ENCODE peak calls at places on chromosomes 4 and X, in six cellular contexts. One of them, this sample, is unnamed.

GRCh38 chr4:83153312-83153915 is 38.9 kb upstream of the PLAC8 start:
- DNase-seq in CD4-positive, alpha-beta T cell: no peak
- DNase-seq in dorsolateral prefrontal cortex: no peak
- DNase-seq in prostate gland: no peak
- DNase-seq in testis: no peak
- DNase-seq in Peyer's patch: no peak
- DNase-seq in this sample: no peak

GRCh38 chr4:71713611-71714203 is 70.2 kb downstream of the GC start:
- DNase-seq in Peyer's patch: no peak
- DNase-seq in prostate gland: peak
- DNase-seq in dorsolateral prefrontal cortex: no peak
- DNase-seq in testis: no peak
- DNase-seq in CD4-positive, alpha-beta T cell: no peak
- DNase-seq in this sample: no peak

GRCh38 chrX:71989768-71990167 is 79.1 kb downstream of the NHSL2 start:
- DNase-seq in dorsolateral prefrontal cortex: no peak
- DNase-seq in Peyer's patch: no peak
- DNase-seq in CD4-positive, alpha-beta T cell: no peak
- DNase-seq in testis: no peak
- DNase-seq in prostate gland: no peak
- DNase-seq in this sample: no peak

GRCh38 chrX:71147496-71148277 is 3.0 kb downstream of the NLGN3 start:
- DNase-seq in prostate gland: no peak
- DNase-seq in CD4-positive, alpha-beta T cell: no peak
- DNase-seq in testis: no peak
- DNase-seq in dorsolateral prefrontal cortex: no peak
- DNase-seq in Peyer's patch: no peak
- DNase-seq in this sample: no peak

GRCh38 chrX:106168107-106168506 is at the start of gene PWWP3B:
- DNase-seq in CD4-positive, alpha-beta T cell: no peak
- DNase-seq in dorsolateral prefrontal cortex: no peak
- DNase-seq in prostate gland: peak
- DNase-seq in testis: peak
- DNase-seq in Peyer's patch: no peak
- DNase-seq in this sample: no peak

GRCh38 chr4:158597879-158598596 is 73.6 kb downstream of the C4orf46 start:
- DNase-seq in CD4-positive, alpha-beta T cell: no peak
- DNase-seq in testis: no peak
- DNase-seq in prostate gland: no peak
- DNase-seq in Peyer's patch: no peak
- DNase-seq in dorsolateral prefrontal cortex: no peak
- DNase-seq in this sample: no peak

GRCh38 chr4:75555294-75556164 is at the start of gene ODAPH:
- DNase-seq in prostate gland: no peak
- DNase-seq in testis: no peak
- DNase-seq in CD4-positive, alpha-beta T cell: no peak
- DNase-seq in Peyer's patch: peak
- DNase-seq in dorsolateral prefrontal cortex: no peak
- DNase-seq in this sample: no peak

GRCh38 chr4:153651961-153652784 is 31.9 kb upstream of the TLR2 start:
- DNase-seq in testis: peak
- DNase-seq in CD4-positive, alpha-beta T cell: no peak
- DNase-seq in Peyer's patch: no peak
- DNase-seq in dorsolateral prefrontal cortex: no peak
- DNase-seq in prostate gland: no peak
- DNase-seq in this sample: no peak

GRCh38 chr4:24655971-24656370 is 71.6 kb upstream of the DHX15 start:
- DNase-seq in CD4-positive, alpha-beta T cell: no peak
- DNase-seq in prostate gland: no peak
- DNase-seq in dorsolateral prefrontal cortex: no peak
- DNase-seq in testis: no peak
- DNase-seq in Peyer's patch: no peak
- DNase-seq in this sample: no peak

GRCh38 chr4:5839751-5840674 is 52.9 kb downstream of the CRMP1 start:
- DNase-seq in CD4-positive, alpha-beta T cell: no peak
- DNase-seq in testis: peak
- DNase-seq in dorsolateral prefrontal cortex: no peak
- DNase-seq in Peyer's patch: no peak
- DNase-seq in prostate gland: no peak
- DNase-seq in this sample: no peak

GRCh38 chrX:149504226-149504914 is 736 bp downstream of the IDS start:
- DNase-seq in dorsolateral prefrontal cortex: no peak
- DNase-seq in CD4-positive, alpha-beta T cell: peak
- DNase-seq in testis: no peak
- DNase-seq in Peyer's patch: peak
- DNase-seq in prostate gland: no peak
- DNase-seq in this sample: no peak

DNA sequence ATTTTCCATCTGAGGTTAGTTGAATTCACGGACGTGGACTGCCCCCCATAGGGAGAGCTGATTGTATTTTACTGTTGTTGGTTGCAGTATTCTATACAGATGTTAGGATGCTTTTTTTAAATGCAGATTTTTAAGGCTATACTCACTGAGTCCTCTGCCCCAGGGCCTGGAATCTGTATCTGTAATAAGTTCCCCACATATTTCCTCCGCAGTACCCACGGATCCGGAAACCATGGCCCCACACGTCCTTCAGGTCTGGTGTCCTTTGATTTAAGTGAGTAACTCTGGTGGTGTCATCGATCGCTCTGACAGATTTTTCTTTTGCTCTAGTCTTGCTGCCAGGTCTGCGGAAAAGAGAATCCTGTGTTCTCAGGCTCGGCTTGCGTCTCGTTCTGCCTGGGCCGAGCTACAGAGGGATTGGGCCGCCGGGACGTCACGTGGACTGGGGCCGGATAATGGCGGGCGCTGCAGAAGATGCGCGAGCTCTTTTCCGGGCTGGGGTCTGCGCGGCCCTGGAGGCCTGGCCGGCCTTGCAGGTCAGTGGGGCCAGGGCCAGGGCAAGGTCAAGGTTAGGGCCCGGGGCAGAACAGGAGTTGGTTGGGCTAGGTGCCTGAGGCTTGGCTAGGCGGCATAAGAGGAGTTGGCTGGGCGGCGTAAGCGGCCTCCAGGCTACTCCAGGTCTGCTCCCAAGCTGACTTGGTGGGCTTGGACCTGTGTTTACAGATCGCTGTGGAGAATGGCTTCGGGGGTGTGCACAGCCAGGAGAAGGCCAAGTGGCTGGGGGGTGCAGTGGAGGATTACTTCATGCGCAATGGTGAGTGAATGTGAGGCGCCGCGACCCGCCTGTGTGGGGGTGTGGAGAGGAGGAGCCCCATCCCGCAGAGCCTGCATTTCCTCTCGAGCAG is at the start of gene TSR2:
- DNase-seq in prostate gland: peak
- DNase-seq in CD4-positive, alpha-beta T cell: peak
- DNase-seq in dorsolateral prefrontal cortex: peak
- DNase-seq in Peyer's patch: peak
- DNase-seq in testis: peak
- DNase-seq in this sample: peak
- TF ChIP-seq CTCF in prostate gland: no peak
- TF ChIP-seq CTCF in CD4-positive, alpha-beta T cell: no peak
- TF ChIP-seq CTCF in dorsolateral prefrontal cortex: no peak
- TF ChIP-seq CTCF in Peyer's patch: no peak
- TF ChIP-seq CTCF in testis: no peak
- TF ChIP-seq CTCF in this sample: peak

GRCh38 chr4:182306792-182307507 is 63.7 kb downstream of the TENM3 start:
- DNase-seq in dorsolateral prefrontal cortex: no peak
- DNase-seq in testis: no peak
- DNase-seq in Peyer's patch: no peak
- DNase-seq in prostate gland: no peak
- DNase-seq in CD4-positive, alpha-beta T cell: no peak
- DNase-seq in this sample: no peak
- TF ChIP-seq CTCF in dorsolateral prefrontal cortex: no peak
- TF ChIP-seq CTCF in testis: no peak
- TF ChIP-seq CTCF in Peyer's patch: no peak
- TF ChIP-seq CTCF in prostate gland: no peak
- TF ChIP-seq CTCF in CD4-positive, alpha-beta T cell: no peak
- TF ChIP-seq CTCF in this sample: no peak

GRCh38 chrX:119948381-119948780 is 4.8 kb upstream of the NKAP start:
- DNase-seq in CD4-positive, alpha-beta T cell: no peak
- DNase-seq in Peyer's patch: no peak
- DNase-seq in testis: no peak
- DNase-seq in prostate gland: no peak
- DNase-seq in dorsolateral prefrontal cortex: no peak
- DNase-seq in this sample: no peak
- TF ChIP-seq CTCF in CD4-positive, alpha-beta T cell: no peak
- TF ChIP-seq CTCF in Peyer's patch: no peak
- TF ChIP-seq CTCF in testis: no peak
- TF ChIP-seq CTCF in prostate gland: no peak
- TF ChIP-seq CTCF in dorsolateral prefrontal cortex: no peak
- TF ChIP-seq CTCF in this sample: peak

DNA sequence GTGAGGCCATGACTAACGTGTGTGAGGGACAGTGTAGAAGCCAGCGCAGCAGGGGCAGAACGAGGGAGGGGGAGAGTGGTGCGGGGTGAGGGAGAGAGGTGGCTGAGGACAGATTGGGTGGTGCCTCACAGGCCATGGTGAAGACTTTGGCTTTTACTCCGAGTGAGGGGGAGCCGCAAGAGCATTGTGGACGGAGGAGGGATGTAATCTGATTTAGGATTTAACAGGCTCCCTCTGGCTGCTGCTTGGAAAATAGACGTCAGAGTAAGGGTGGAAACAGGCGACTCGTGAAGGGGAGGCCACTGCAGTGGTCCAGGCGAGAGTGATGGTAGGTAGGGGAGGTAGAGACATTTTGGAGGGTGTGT is 13.0 kb downstream of the PPP1R3F start:
- DNase-seq in dorsolateral prefrontal cortex: no peak
- DNase-seq in prostate gland: no peak
- DNase-seq in Peyer's patch: peak
- DNase-seq in CD4-positive, alpha-beta T cell: no peak
- DNase-seq in testis: peak
- DNase-seq in this sample: no peak
- TF ChIP-seq CTCF in dorsolateral prefrontal cortex: peak
- TF ChIP-seq CTCF in prostate gland: no peak
- TF ChIP-seq CTCF in Peyer's patch: no peak
- TF ChIP-seq CTCF in CD4-positive, alpha-beta T cell: no peak
- TF ChIP-seq CTCF in testis: no peak
- TF ChIP-seq CTCF in this sample: no peak

GRCh38 chr4:7554885-7555284 is 120.2 kb upstream of the PSAPL1 start:
- DNase-seq in dorsolateral prefrontal cortex: no peak
- DNase-seq in Peyer's patch: no peak
- DNase-seq in prostate gland: no peak
- DNase-seq in CD4-positive, alpha-beta T cell: no peak
- DNase-seq in testis: no peak
- DNase-seq in this sample: no peak
- TF ChIP-seq CTCF in dorsolateral prefrontal cortex: no peak
- TF ChIP-seq CTCF in Peyer's patch: no peak
- TF ChIP-seq CTCF in prostate gland: no peak
- TF ChIP-seq CTCF in CD4-positive, alpha-beta T cell: no peak
- TF ChIP-seq CTCF in testis: no peak
- TF ChIP-seq CTCF in this sample: peak

DNA sequence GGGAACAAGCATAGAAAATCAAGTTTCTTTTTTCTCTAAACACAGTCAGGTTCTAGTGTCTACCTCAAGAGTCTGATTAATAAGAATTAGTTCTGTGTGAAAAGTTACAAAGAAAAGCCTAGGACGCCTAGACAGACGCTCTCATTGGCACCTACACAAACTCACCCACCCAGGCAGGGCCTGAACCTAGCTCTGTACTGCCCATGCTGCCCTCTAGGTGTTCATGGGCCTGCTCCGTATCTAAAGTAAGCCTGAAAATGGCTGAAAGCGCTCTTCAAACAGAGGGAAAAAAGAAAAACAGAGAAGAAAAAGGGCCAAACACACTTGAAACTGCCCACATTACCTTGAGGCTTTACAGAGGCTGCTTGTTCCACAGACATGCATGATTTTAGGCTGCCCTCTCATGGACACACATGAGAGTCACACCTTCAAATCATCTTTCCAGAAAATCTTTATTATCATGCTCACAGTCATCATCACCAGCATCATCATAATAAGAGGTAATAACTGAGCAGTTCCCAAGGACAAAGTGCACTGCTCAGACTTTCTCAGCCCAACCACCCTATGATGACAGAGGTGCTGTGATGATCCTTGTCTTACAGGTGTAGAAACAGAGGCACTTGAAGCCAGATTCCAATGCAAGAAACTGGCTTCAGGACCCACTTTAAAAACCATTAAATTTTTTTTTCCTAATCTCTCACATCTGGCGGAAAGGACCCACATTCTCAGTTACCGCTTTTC is 49.6 kb downstream of the MAP7D2 start:
- DNase-seq in dorsolateral prefrontal cortex: no peak
- DNase-seq in prostate gland: peak
- DNase-seq in testis: peak
- DNase-seq in Peyer's patch: no peak
- DNase-seq in CD4-positive, alpha-beta T cell: no peak
- DNase-seq in this sample: no peak
- TF ChIP-seq CTCF in dorsolateral prefrontal cortex: peak
- TF ChIP-seq CTCF in prostate gland: peak
- TF ChIP-seq CTCF in testis: no peak
- TF ChIP-seq CTCF in Peyer's patch: no peak
- TF ChIP-seq CTCF in CD4-positive, alpha-beta T cell: no peak
- TF ChIP-seq CTCF in this sample: peak

DNA sequence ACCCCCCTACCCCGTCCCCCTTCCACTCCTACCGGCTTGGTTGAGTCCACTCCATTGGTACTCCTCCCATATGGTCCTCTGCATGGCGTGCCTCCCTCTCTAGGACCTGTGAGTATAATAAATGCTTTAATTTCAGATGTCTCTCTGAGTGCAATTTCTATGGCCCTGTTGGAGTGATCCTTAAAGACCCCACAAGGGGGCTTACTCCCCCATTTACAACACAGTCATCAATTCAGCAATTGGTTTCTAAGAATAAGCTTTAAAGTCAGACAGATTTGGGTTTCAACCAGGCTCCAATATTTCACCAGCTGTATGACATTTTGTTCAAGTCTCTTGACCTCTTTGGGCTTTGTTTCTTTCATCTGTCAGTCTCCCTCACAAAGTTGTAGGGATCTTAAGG is 38.7 kb downstream of the TFDP3 start:
- DNase-seq in prostate gland: no peak
- DNase-seq in CD4-positive, alpha-beta T cell: no peak
- DNase-seq in Peyer's patch: no peak
- DNase-seq in testis: no peak
- DNase-seq in dorsolateral prefrontal cortex: no peak
- DNase-seq in this sample: no peak
- TF ChIP-seq CTCF in prostate gland: no peak
- TF ChIP-seq CTCF in CD4-positive, alpha-beta T cell: no peak
- TF ChIP-seq CTCF in Peyer's patch: no peak
- TF ChIP-seq CTCF in testis: no peak
- TF ChIP-seq CTCF in dorsolateral prefrontal cortex: no peak
- TF ChIP-seq CTCF in this sample: peak

GRCh38 chrX:40173662-40174593 is 76.2 kb upstream of the BCOR start:
- DNase-seq in testis: peak
- DNase-seq in prostate gland: peak
- DNase-seq in CD4-positive, alpha-beta T cell: no peak
- DNase-seq in Peyer's patch: peak
- DNase-seq in dorsolateral prefrontal cortex: no peak
- DNase-seq in this sample: no peak
- TF ChIP-seq CTCF in testis: no peak
- TF ChIP-seq CTCF in prostate gland: no peak
- TF ChIP-seq CTCF in CD4-positive, alpha-beta T cell: no peak
- TF ChIP-seq CTCF in Peyer's patch: no peak
- TF ChIP-seq CTCF in dorsolateral prefrontal cortex: no peak
- TF ChIP-seq CTCF in this sample: no peak